ENCODE peak calls at places on chromosome 21, in five cellular contexts. J is HuH-7; W is CD4-positive, CD25-positive, alpha-beta regulatory T cell; G is A549; U is fibroblast of mammary gland. X is an unnamed sample.

GRCh38 chr21:46429754-46430681 is 28.7 kb upstream of the DIP2A start:
- DNase-seq in J (no peak), W (no peak), G (no peak), U (no peak), X (no peak)

GRCh38 chr21:41979751-41980369 is 26.0 kb upstream of the C2CD2 start:
- DNase-seq in J (no peak), W (no peak), G (no peak), U (no peak), X (no peak)

GRCh38 chr21:42671778-42672593 is 18.6 kb downstream of the PDE9A start:
- DNase-seq in J (peak), W (no peak), G (no peak), U (no peak), X (no peak)

GRCh38 chr21:27173052-27173451 is 206.2 kb upstream of the ADAMTS5 start:
- DNase-seq in J (no peak), W (no peak), G (no peak), U (peak), X (no peak)

GRCh38 chr21:28922368-28922767 is 70.3 kb downstream of the LTN1 start:
- DNase-seq in J (no peak), W (no peak), G (no peak), U (no peak), X (no peak)

GRCh38 chr21:17829472-17829871 is 10.3 kb upstream of the C21orf91 start:
- DNase-seq in J (no peak), W (no peak), G (no peak), U (peak), X (no peak)

GRCh38 chr21:30072496-30072895 is 94.1 kb downstream of the CLDN17 start:
- DNase-seq in J (no peak), W (no peak), G (peak), U (peak), X (peak)

GRCh38 chr21:27532081-27532480 is 565.2 kb upstream of the ADAMTS5 start:
- DNase-seq in J (peak), W (no peak), G (peak), U (peak), X (peak)

GRCh38 chr21:16423921-16424320 is 694.1 kb downstream of the USP25 start:
- DNase-seq in J (no peak), W (no peak), G (no peak), U (no peak), X (no peak)

GRCh38 chr21:33070921-33071877 is 1.3 kb downstream of the OLIG1 start:
- DNase-seq in J (no peak), W (no peak), G (peak), U (no peak), X (no peak)

GRCh38 chr21:34204021-34204420 is 130.6 kb downstream of the MRPS6 start:
- DNase-seq in J (no peak), W (no peak), G (no peak), U (no peak), X (no peak)

GRCh38 chr21:46093668-46094400 is 4.1 kb upstream of the COL6A2 start:
- DNase-seq in J (no peak), W (no peak), G (no peak), U (no peak), X (peak)

GRCh38 chr21:43208561-43209332 is 39.9 kb downstream of the CRYAA start:
- DNase-seq in J (no peak), W (no peak), G (no peak), U (no peak), X (no peak)

GRCh38 chr21:45405271-45405818 is 380 bp downstream of the COL18A1 start:
- DNase-seq in J (peak), W (no peak), G (no peak), U (peak), X (no peak)

GRCh38 chr21:45458281-45459170 is 53.6 kb downstream of the COL18A1 start:
- DNase-seq in J (no peak), W (no peak), G (no peak), U (no peak), X (no peak)

GRCh38 chr21:45499970-45500575 is 42.2 kb downstream of the SLC19A1 start:
- DNase-seq in J (no peak), W (no peak), G (no peak), U (no peak), X (no peak)

GRCh38 chr21:25831300-25831699 is 96.5 kb downstream of the GABPA start:
- DNase-seq in J (no peak), W (no peak), G (no peak), U (no peak), X (no peak)

GRCh38 chr21:32826317-32827167 is 55.0 kb upstream of the PAXBP1 start:
- DNase-seq in J (peak), W (peak), G (peak), U (peak), X (peak)

GRCh38 chr21:42186591-42186990 is 32.3 kb upstream of the ABCG1 start:
- DNase-seq in J (no peak), W (no peak), G (no peak), U (no peak), X (no peak)

GRCh38 chr21:34122047-34122446 is 48.7 kb downstream of the MRPS6 start:
- DNase-seq in J (no peak), W (no peak), G (no peak), U (no peak), X (no peak)

GRCh38 chr21:35352787-35353186 is 303.7 kb upstream of the RUNX1 start:
- DNase-seq in J (no peak), W (no peak), G (no peak), U (no peak), X (no peak)

GRCh38 chr21:15206514-15206913 is 141.7 kb upstream of the NRIP1 start:
- DNase-seq in J (no peak), W (no peak), G (no peak), U (no peak), X (no peak)

GRCh38 chr21:8991968-8992621 is 1529.3 kb upstream of the TPTE start:
- DNase-seq in J (no peak), W (no peak), G (peak), U (no peak), X (no peak)

GRCh38 chr21:45260191-45260795 is 27.4 kb downstream of the POFUT2 start:
- DNase-seq in J (no peak), W (no peak), G (no peak), U (no peak), X (no peak)

GRCh38 chr21:46427516-46427915 is 31.2 kb upstream of the DIP2A start:
- DNase-seq in J (no peak), W (no peak), G (no peak), U (no peak), X (no peak)

GRCh38 chr21:45507888-45508508 is 34.2 kb downstream of the SLC19A1 start:
- DNase-seq in J (no peak), W (no peak), G (no peak), U (no peak), X (peak)

X was measured in Caco-2.